ENCODE peak calls at places on chromosomes 16 and 17, in eight cellular contexts. One of them, this sample, is unnamed.

GRCh38 chr16:70437582-70438324 is 1.1 kb downstream of the ST3GAL2 start:
- DNase-seq in HCT116: no peak
- DNase-seq in endothelial cell of umbilical vein: peak; percentile 54
- DNase-seq in mammary epithelial cell: peak; percentile 34
- DNase-seq in SK-N-SH: peak; percentile 41
- DNase-seq in IMR-90: peak; percentile 69
- DNase-seq in neural progenitor cell: peak; percentile 48
- DNase-seq in fibroblast of lung: peak; percentile 73
- DNase-seq in this sample: no peak

GRCh38 chr17:57531648-57532486 is 213.2 kb downstream of the CCDC182 start:
- DNase-seq in IMR-90: no peak
- DNase-seq in HCT116: no peak
- DNase-seq in neural progenitor cell: no peak
- DNase-seq in endothelial cell of umbilical vein: no peak
- DNase-seq in SK-N-SH: peak; percentile 74
- DNase-seq in fibroblast of lung: no peak
- DNase-seq in mammary epithelial cell: no peak
- DNase-seq in this sample: no peak

GRCh38 chr16:2487517-2487842 is 12.6 kb downstream of the TBC1D24 start:
- DNase-seq in endothelial cell of umbilical vein: no peak
- DNase-seq in neural progenitor cell: no peak
- DNase-seq in IMR-90: peak; percentile 11
- DNase-seq in SK-N-SH: no peak
- DNase-seq in mammary epithelial cell: no peak
- DNase-seq in HCT116: no peak
- DNase-seq in fibroblast of lung: no peak
- DNase-seq in this sample: no peak

GRCh38 chr16:27334874-27335273 is 21.1 kb downstream of the IL4R start:
- DNase-seq in fibroblast of lung: no peak
- DNase-seq in mammary epithelial cell: no peak
- DNase-seq in IMR-90: peak; percentile 70
- DNase-seq in neural progenitor cell: no peak
- DNase-seq in endothelial cell of umbilical vein: no peak
- DNase-seq in HCT116: no peak
- DNase-seq in SK-N-SH: no peak
- DNase-seq in this sample: no peak

GRCh38 chr16:10729649-10730048 is 14.0 kb upstream of the NUBP1 start:
- DNase-seq in neural progenitor cell: peak; percentile 16
- DNase-seq in IMR-90: peak; percentile 38
- DNase-seq in HCT116: peak; percentile 54
- DNase-seq in fibroblast of lung: peak; percentile 64
- DNase-seq in endothelial cell of umbilical vein: no peak
- DNase-seq in SK-N-SH: no peak
- DNase-seq in mammary epithelial cell: peak; percentile 60
- DNase-seq in this sample: no peak

GRCh38 chr17:74842599-74843351 is 16.9 kb downstream of the GRIN2C start:
- DNase-seq in endothelial cell of umbilical vein: peak; percentile 82
- DNase-seq in SK-N-SH: peak; percentile 99
- DNase-seq in fibroblast of lung: peak; percentile 51
- DNase-seq in IMR-90: peak; percentile 46
- DNase-seq in neural progenitor cell: peak; percentile 89
- DNase-seq in mammary epithelial cell: no peak
- DNase-seq in HCT116: peak; percentile 56
- DNase-seq in this sample: peak; percentile 87

GRCh38 chr17:57955183-57955952 is at the start of gene CUEDC1:
- DNase-seq in fibroblast of lung: peak; percentile 51
- DNase-seq in IMR-90: peak; percentile 39
- DNase-seq in SK-N-SH: peak; percentile 98
- DNase-seq in mammary epithelial cell: peak; percentile 34
- DNase-seq in neural progenitor cell: peak; percentile 86
- DNase-seq in endothelial cell of umbilical vein: peak; percentile 56
- DNase-seq in HCT116: no peak
- DNase-seq in this sample: peak; percentile 91

GRCh38 chr17:47262586-47262985 is 9.0 kb downstream of the ITGB3 start:
- DNase-seq in mammary epithelial cell: no peak
- DNase-seq in HCT116: no peak
- DNase-seq in SK-N-SH: no peak
- DNase-seq in fibroblast of lung: no peak
- DNase-seq in neural progenitor cell: no peak
- DNase-seq in IMR-90: no peak
- DNase-seq in endothelial cell of umbilical vein: peak; percentile 47
- DNase-seq in this sample: no peak

GRCh38 chr17:18981385-18981641 is 23.3 kb downstream of the FAM83G start:
- DNase-seq in HCT116: no peak
- DNase-seq in SK-N-SH: no peak
- DNase-seq in endothelial cell of umbilical vein: no peak
- DNase-seq in fibroblast of lung: no peak
- DNase-seq in neural progenitor cell: no peak
- DNase-seq in IMR-90: no peak
- DNase-seq in mammary epithelial cell: no peak
- DNase-seq in this sample: no peak

GRCh38 chr16:48950184-48950583 is 331.5 kb downstream of the CBLN1 start:
- DNase-seq in fibroblast of lung: peak; percentile 24
- DNase-seq in mammary epithelial cell: peak; percentile 29
- DNase-seq in HCT116: no peak
- DNase-seq in SK-N-SH: no peak
- DNase-seq in IMR-90: peak; percentile 44
- DNase-seq in neural progenitor cell: no peak
- DNase-seq in endothelial cell of umbilical vein: no peak
- DNase-seq in this sample: no peak

DNA sequence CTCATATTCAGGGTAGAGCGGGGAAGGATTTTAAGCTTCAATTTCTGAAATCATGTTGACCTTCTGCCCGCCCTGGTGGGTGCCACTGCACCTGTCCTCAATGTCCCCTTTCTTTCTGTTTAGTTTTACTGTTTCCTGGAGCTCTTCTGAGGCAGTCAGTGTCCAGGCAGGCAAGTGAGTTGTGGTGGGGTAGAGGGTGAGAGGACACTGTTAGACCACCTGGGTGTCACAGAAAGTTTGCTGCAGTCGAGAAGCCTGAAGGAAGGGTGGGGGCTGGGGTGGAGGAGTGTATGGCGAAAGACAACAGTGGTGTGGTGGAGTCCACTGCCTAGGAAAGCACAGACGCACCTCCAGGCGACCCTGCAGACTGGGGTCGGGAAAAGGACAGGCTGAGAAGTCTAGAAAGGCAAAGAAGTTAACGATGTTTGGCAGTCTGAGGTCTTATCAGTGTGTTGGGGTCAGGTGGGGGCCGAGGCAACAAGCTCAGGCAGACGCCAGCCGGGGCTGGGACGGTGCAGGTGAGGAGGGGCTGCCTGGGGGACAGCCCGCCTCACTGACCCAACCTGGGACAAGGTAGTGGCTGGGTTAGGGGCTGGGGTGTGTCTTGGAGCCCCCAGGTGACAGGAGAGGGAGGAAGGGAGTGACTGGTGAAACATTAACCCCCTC is 23.3 kb upstream of the HOXB13 start:
- DNase-seq in SK-N-SH: no peak
- DNase-seq in mammary epithelial cell: no peak
- DNase-seq in neural progenitor cell: no peak
- DNase-seq in endothelial cell of umbilical vein: no peak
- DNase-seq in IMR-90: no peak
- DNase-seq in HCT116: no peak
- DNase-seq in fibroblast of lung: no peak
- DNase-seq in this sample: no peak
- H2AFZ ChIP-seq in SK-N-SH: no peak overlapping the region
- H2AFZ ChIP-seq in mammary epithelial cell: no peak overlapping the region
- H2AFZ ChIP-seq in neural progenitor cell: no peak overlapping the region
- H2AFZ ChIP-seq in endothelial cell of umbilical vein: no peak overlapping the region
- H2AFZ ChIP-seq in IMR-90: no peak overlapping the region
- H2AFZ ChIP-seq in HCT116: no peak overlapping the region
- H2AFZ ChIP-seq in fibroblast of lung: no peak overlapping the region
- H2AFZ ChIP-seq in this sample: no peak overlapping the region

DNA sequence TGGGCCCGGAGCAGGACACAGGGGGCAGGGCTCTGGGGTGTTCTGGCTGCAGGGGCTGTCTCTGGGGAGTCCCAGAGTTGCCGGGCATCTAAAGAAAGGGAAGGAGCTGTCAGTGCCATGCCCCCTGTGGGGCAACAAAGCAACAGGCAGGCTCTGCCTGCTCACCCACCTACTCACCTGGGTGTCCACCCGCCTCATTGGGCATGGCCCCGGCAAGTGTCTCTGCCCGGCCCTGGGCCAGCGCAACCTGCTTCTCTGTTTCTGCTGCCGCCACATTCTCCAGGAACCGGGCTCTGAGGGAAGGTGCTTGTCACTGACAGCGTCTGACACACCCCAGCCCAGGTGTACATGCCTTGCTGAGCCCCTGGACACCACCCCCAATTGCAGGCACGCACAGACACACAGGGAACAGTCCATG is 7.3 kb downstream of the TMEM208 start:
- DNase-seq in mammary epithelial cell: no peak
- DNase-seq in HCT116: no peak
- DNase-seq in endothelial cell of umbilical vein: no peak
- DNase-seq in neural progenitor cell: no peak
- DNase-seq in fibroblast of lung: no peak
- DNase-seq in IMR-90: no peak
- DNase-seq in SK-N-SH: no peak
- DNase-seq in this sample: no peak
- H3K4me1 ChIP-seq in mammary epithelial cell: peaks cover 6% of the 10 kb centered on the region
- H3K4me1 ChIP-seq in HCT116: no peaks in the 10 kb centered on the region
- H3K4me1 ChIP-seq in endothelial cell of umbilical vein: no peaks in the 10 kb centered on the region
- H3K4me1 ChIP-seq in neural progenitor cell: no peaks in the 10 kb centered on the region
- H3K4me1 ChIP-seq in fibroblast of lung: no peaks in the 10 kb centered on the region
- H3K4me1 ChIP-seq in IMR-90: no peaks in the 10 kb centered on the region
- H3K4me1 ChIP-seq in SK-N-SH: no peaks in the 10 kb centered on the region
- H3K4me1 ChIP-seq in this sample: no peaks in the 10 kb centered on the region

GRCh38 chr17:68034452-68034776 is 1.1 kb upstream of the KPNA2 start:
- DNase-seq in endothelial cell of umbilical vein: no peak
- DNase-seq in IMR-90: no peak
- DNase-seq in HCT116: no peak
- DNase-seq in fibroblast of lung: no peak
- DNase-seq in neural progenitor cell: no peak
- DNase-seq in mammary epithelial cell: no peak
- DNase-seq in SK-N-SH: no peak
- DNase-seq in this sample: no peak

GRCh38 chr17:68035131-68035522 is 408 bp upstream of the KPNA2 start:
- DNase-seq in endothelial cell of umbilical vein: no peak
- DNase-seq in mammary epithelial cell: no peak
- DNase-seq in SK-N-SH: no peak
- DNase-seq in IMR-90: no peak
- DNase-seq in fibroblast of lung: no peak
- DNase-seq in HCT116: no peak
- DNase-seq in neural progenitor cell: peak; percentile 98
- DNase-seq in this sample: peak; percentile 97

GRCh38 chr17:68033636-68034451 is 1.7 kb upstream of the KPNA2 start:
- DNase-seq in mammary epithelial cell: no peak
- DNase-seq in IMR-90: peak; percentile 65
- DNase-seq in endothelial cell of umbilical vein: peak; percentile 68
- DNase-seq in neural progenitor cell: peak; percentile 93
- DNase-seq in HCT116: peak; percentile 65
- DNase-seq in fibroblast of lung: peak; percentile 83
- DNase-seq in SK-N-SH: peak; percentile 51
- DNase-seq in this sample: peak; percentile 29

GRCh38 chr17:68029512-68030215 is 5.9 kb upstream of the KPNA2 start:
- DNase-seq in neural progenitor cell: no peak
- DNase-seq in IMR-90: no peak
- DNase-seq in fibroblast of lung: no peak
- DNase-seq in SK-N-SH: no peak
- DNase-seq in mammary epithelial cell: no peak
- DNase-seq in HCT116: no peak
- DNase-seq in endothelial cell of umbilical vein: no peak
- DNase-seq in this sample: peak; percentile 46
- H2AFZ ChIP-seq in neural progenitor cell: peak overlapping the region; percentile 26
- H2AFZ ChIP-seq in IMR-90: peak overlapping the region; percentile 72
- H2AFZ ChIP-seq in fibroblast of lung: no peak overlapping the region
- H2AFZ ChIP-seq in SK-N-SH: no peak overlapping the region
- H2AFZ ChIP-seq in mammary epithelial cell: no peak overlapping the region
- H2AFZ ChIP-seq in HCT116: peak overlapping the region; percentile 49
- H2AFZ ChIP-seq in endothelial cell of umbilical vein: no peak overlapping the region
- H2AFZ ChIP-seq in this sample: no peak overlapping the region

DNA sequence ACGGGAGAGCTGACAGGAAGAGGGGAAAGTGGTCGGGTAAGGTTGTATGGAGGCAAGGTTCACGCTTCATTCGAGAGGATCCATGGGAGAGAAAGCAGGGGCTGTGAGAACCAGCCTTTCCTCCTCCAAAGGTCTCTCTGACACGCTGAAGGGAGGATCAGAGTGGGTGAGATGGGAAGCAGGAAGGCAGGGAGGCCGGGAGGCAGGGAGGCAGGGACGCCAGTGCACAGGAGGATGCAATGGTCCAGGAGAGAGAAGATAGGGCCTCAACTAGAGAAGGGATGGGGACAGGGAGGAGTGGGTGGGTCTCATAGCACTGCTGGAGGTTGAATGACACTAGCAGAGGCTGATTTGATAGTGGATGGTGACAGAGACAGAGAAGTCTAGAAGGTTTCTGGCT is 54.1 kb downstream of the PIMREG start:
- DNase-seq in mammary epithelial cell: no peak
- DNase-seq in endothelial cell of umbilical vein: no peak
- DNase-seq in IMR-90: no peak
- DNase-seq in neural progenitor cell: no peak
- DNase-seq in HCT116: no peak
- DNase-seq in fibroblast of lung: no peak
- DNase-seq in SK-N-SH: no peak
- DNase-seq in this sample: no peak
- H3K4me1 ChIP-seq in mammary epithelial cell: no peaks in the 10 kb centered on the region
- H3K4me1 ChIP-seq in endothelial cell of umbilical vein: no peaks in the 10 kb centered on the region
- H3K4me1 ChIP-seq in IMR-90: no peaks in the 10 kb centered on the region
- H3K4me1 ChIP-seq in neural progenitor cell: peaks cover 39% of the 10 kb centered on the region
- H3K4me1 ChIP-seq in HCT116: no peaks in the 10 kb centered on the region
- H3K4me1 ChIP-seq in fibroblast of lung: no peaks in the 10 kb centered on the region
- H3K4me1 ChIP-seq in SK-N-SH: peaks cover 5% of the 10 kb centered on the region
- H3K4me1 ChIP-seq in this sample: no peaks in the 10 kb centered on the region

DNA sequence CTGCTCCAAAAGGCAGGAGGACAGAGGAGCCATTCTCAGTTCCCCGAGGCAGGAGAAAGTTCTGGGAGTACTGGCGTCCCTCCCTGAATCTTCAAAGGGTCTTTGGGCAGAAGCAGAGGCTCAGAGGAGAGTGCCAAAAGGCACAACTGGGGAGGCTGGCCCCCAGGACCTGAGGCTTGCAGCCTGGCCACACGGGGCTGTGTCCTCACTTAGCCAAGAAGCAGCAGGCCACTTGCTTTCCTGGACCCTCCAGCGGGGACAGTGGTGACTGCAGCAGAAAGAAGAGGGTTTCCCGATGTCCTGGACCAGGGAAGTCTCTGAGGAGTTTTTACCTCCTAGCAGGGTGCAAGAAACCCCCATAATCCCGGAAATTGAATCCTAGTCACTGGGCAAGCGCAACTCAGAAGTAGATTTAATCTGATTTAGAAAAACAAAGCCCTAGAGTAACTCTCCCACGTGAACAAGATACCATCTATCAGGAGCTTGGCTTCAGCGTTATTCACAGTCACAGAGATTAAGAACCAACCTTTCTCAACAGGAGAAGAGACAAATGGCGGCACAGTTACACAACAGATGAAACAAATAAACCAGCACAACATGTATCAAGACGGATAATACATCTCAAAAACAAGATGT is 25.5 kb upstream of the BCO1 start:
- DNase-seq in SK-N-SH: no peak
- DNase-seq in fibroblast of lung: no peak
- DNase-seq in IMR-90: no peak
- DNase-seq in neural progenitor cell: peak; percentile 34
- DNase-seq in HCT116: no peak
- DNase-seq in endothelial cell of umbilical vein: no peak
- DNase-seq in mammary epithelial cell: no peak
- DNase-seq in this sample: no peak
- H2AFZ ChIP-seq in SK-N-SH: no peak overlapping the region
- H2AFZ ChIP-seq in fibroblast of lung: no peak overlapping the region
- H2AFZ ChIP-seq in IMR-90: no peak overlapping the region
- H2AFZ ChIP-seq in neural progenitor cell: peak overlapping the region; percentile 93
- H2AFZ ChIP-seq in HCT116: no peak overlapping the region
- H2AFZ ChIP-seq in endothelial cell of umbilical vein: no peak overlapping the region
- H2AFZ ChIP-seq in mammary epithelial cell: peak overlapping the region; percentile 59
- H2AFZ ChIP-seq in this sample: no peak overlapping the region

GRCh38 chr17:50731575-50732460 is 12.4 kb downstream of the LUC7L3 start:
- DNase-seq in endothelial cell of umbilical vein: no peak
- DNase-seq in HCT116: no peak
- DNase-seq in IMR-90: no peak
- DNase-seq in mammary epithelial cell: no peak
- DNase-seq in fibroblast of lung: no peak
- DNase-seq in SK-N-SH: peak; percentile 64
- DNase-seq in neural progenitor cell: no peak
- DNase-seq in this sample: no peak
- H3K4me1 ChIP-seq in endothelial cell of umbilical vein: no peaks in the 10 kb centered on the region
- H3K4me1 ChIP-seq in HCT116: peaks cover 25% of the 10 kb centered on the region
- H3K4me1 ChIP-seq in IMR-90: peaks cover 10% of the 10 kb centered on the region
- H3K4me1 ChIP-seq in mammary epithelial cell: peaks cover 5% of the 10 kb centered on the region
- H3K4me1 ChIP-seq in fibroblast of lung: peaks cover 3% of the 10 kb centered on the region
- H3K4me1 ChIP-seq in SK-N-SH: peaks cover 16% of the 10 kb centered on the region
- H3K4me1 ChIP-seq in neural progenitor cell: peaks cover 3% of the 10 kb centered on the region
- H3K4me1 ChIP-seq in this sample: peaks cover 10% of the 10 kb centered on the region